ENCODE peak calls at places on chromosome 10, in four cellular contexts. One of them, this sample, is unnamed.

GRCh38 chr10:108817572-108817971 is 1105.7 kb downstream of the XPNPEP1 start:
- DNase-seq in hippocampal formation: no peak
- DNase-seq in NCI-H1092 treated with DMSO at 0.1 percent for 48 hours: no peak
- DNase-seq in cardiac fibroblast: no peak
- DNase-seq in this sample: no peak

GRCh38 chr10:29668628-29669027 is 33.9 kb upstream of the SVIL start:
- DNase-seq in hippocampal formation: no peak
- DNase-seq in NCI-H1092 treated with DMSO at 0.1 percent for 48 hours: no peak
- DNase-seq in cardiac fibroblast: no peak
- DNase-seq in this sample: no peak

GRCh38 chr10:20694296-20694695 is 202.8 kb downstream of the NEBL start:
- DNase-seq in hippocampal formation: no peak
- DNase-seq in NCI-H1092 treated with DMSO at 0.1 percent for 48 hours: no peak
- DNase-seq in cardiac fibroblast: no peak
- DNase-seq in this sample: no peak

GRCh38 chr10:80409121-80409520 is 770 bp downstream of the PRXL2A start:
- DNase-seq in hippocampal formation: no peak
- DNase-seq in NCI-H1092 treated with DMSO at 0.1 percent for 48 hours: no peak
- DNase-seq in cardiac fibroblast: no peak
- DNase-seq in this sample: no peak

GRCh38 chr10:79093658-79094411 is 25.1 kb downstream of the ZMIZ1 start:
- DNase-seq in hippocampal formation: peak
- DNase-seq in NCI-H1092 treated with DMSO at 0.1 percent for 48 hours: no peak
- DNase-seq in cardiac fibroblast: peak
- DNase-seq in this sample: no peak

GRCh38 chr10:7196284-7196683 is 214.6 kb downstream of the SFMBT2 start:
- DNase-seq in hippocampal formation: no peak
- DNase-seq in NCI-H1092 treated with DMSO at 0.1 percent for 48 hours: no peak
- DNase-seq in cardiac fibroblast: no peak
- DNase-seq in this sample: no peak

GRCh38 chr10:72344932-72345331 is 9.8 kb downstream of the DNAJB12 start:
- DNase-seq in hippocampal formation: no peak
- DNase-seq in NCI-H1092 treated with DMSO at 0.1 percent for 48 hours: no peak
- DNase-seq in cardiac fibroblast: no peak
- DNase-seq in this sample: no peak

GRCh38 chr10:10432306-10433035 is 585.2 kb upstream of the CELF2 start:
- DNase-seq in hippocampal formation: peak
- DNase-seq in NCI-H1092 treated with DMSO at 0.1 percent for 48 hours: no peak
- DNase-seq in cardiac fibroblast: no peak
- DNase-seq in this sample: peak

GRCh38 chr10:8473205-8473604 is 418.7 kb downstream of the GATA3 start:
- DNase-seq in hippocampal formation: no peak
- DNase-seq in NCI-H1092 treated with DMSO at 0.1 percent for 48 hours: no peak
- DNase-seq in cardiac fibroblast: peak
- DNase-seq in this sample: no peak

GRCh38 chr10:9825491-9826018 is 1192.1 kb upstream of the CELF2 start:
- DNase-seq in hippocampal formation: no peak
- DNase-seq in NCI-H1092 treated with DMSO at 0.1 percent for 48 hours: no peak
- DNase-seq in cardiac fibroblast: peak
- DNase-seq in this sample: no peak

GRCh38 chr10:10923029-10923668 is 94.5 kb upstream of the CELF2 start:
- DNase-seq in hippocampal formation: no peak
- DNase-seq in NCI-H1092 treated with DMSO at 0.1 percent for 48 hours: no peak
- DNase-seq in cardiac fibroblast: no peak
- DNase-seq in this sample: no peak

GRCh38 chr10:80474920-80475319 is 20.8 kb downstream of the TSPAN14 start:
- DNase-seq in hippocampal formation: no peak
- DNase-seq in NCI-H1092 treated with DMSO at 0.1 percent for 48 hours: no peak
- DNase-seq in cardiac fibroblast: no peak
- DNase-seq in this sample: no peak

GRCh38 chr10:43055217-43055616 is 21.7 kb upstream of the RET start:
- DNase-seq in hippocampal formation: no peak
- DNase-seq in NCI-H1092 treated with DMSO at 0.1 percent for 48 hours: no peak
- DNase-seq in cardiac fibroblast: no peak
- DNase-seq in this sample: no peak

GRCh38 chr10:44968887-44969400 is 9.3 kb downstream of the RASSF4 start:
- DNase-seq in hippocampal formation: no peak
- DNase-seq in NCI-H1092 treated with DMSO at 0.1 percent for 48 hours: no peak
- DNase-seq in cardiac fibroblast: no peak
- DNase-seq in this sample: no peak

GRCh38 chr10:34815174-34816066 is at the start of gene PARD3:
- DNase-seq in hippocampal formation: no peak
- DNase-seq in NCI-H1092 treated with DMSO at 0.1 percent for 48 hours: peak
- DNase-seq in cardiac fibroblast: peak
- DNase-seq in this sample: no peak

GRCh38 chr10:811379-811778 is 120.1 kb downstream of the LARP4B start:
- DNase-seq in hippocampal formation: no peak
- DNase-seq in NCI-H1092 treated with DMSO at 0.1 percent for 48 hours: no peak
- DNase-seq in cardiac fibroblast: no peak
- DNase-seq in this sample: no peak

GRCh38 chr10:26556756-26557640 is 118.9 kb downstream of the APBB1IP start:
- DNase-seq in hippocampal formation: peak
- DNase-seq in NCI-H1092 treated with DMSO at 0.1 percent for 48 hours: peak
- DNase-seq in cardiac fibroblast: peak
- DNase-seq in this sample: no peak

GRCh38 chr10:7689591-7689990 is 13.5 kb upstream of the ITIH2 start:
- DNase-seq in hippocampal formation: no peak
- DNase-seq in NCI-H1092 treated with DMSO at 0.1 percent for 48 hours: no peak
- DNase-seq in cardiac fibroblast: no peak
- DNase-seq in this sample: no peak

GRCh38 chr10:80530251-80530650 is 7.5 kb upstream of the SH2D4B start:
- DNase-seq in hippocampal formation: no peak
- DNase-seq in NCI-H1092 treated with DMSO at 0.1 percent for 48 hours: no peak
- DNase-seq in cardiac fibroblast: peak
- DNase-seq in this sample: no peak

GRCh38 chr10:114403545-114404161 is 649 bp downstream of the AFAP1L2 start:
- DNase-seq in hippocampal formation: no peak
- DNase-seq in NCI-H1092 treated with DMSO at 0.1 percent for 48 hours: no peak
- DNase-seq in cardiac fibroblast: no peak
- DNase-seq in this sample: no peak

GRCh38 chr10:42454313-42454712 is 184.1 kb downstream of the ZNF33B start:
- DNase-seq in hippocampal formation: no peak
- DNase-seq in NCI-H1092 treated with DMSO at 0.1 percent for 48 hours: no peak
- DNase-seq in cardiac fibroblast: no peak
- DNase-seq in this sample: no peak

GRCh38 chr10:7707102-7707501 is 4.0 kb downstream of the ITIH2 start:
- DNase-seq in hippocampal formation: no peak
- DNase-seq in NCI-H1092 treated with DMSO at 0.1 percent for 48 hours: no peak
- DNase-seq in cardiac fibroblast: no peak
- DNase-seq in this sample: no peak

GRCh38 chr10:15791816-15792524 is 68.3 kb downstream of the MINDY3 start:
- DNase-seq in hippocampal formation: no peak
- DNase-seq in NCI-H1092 treated with DMSO at 0.1 percent for 48 hours: no peak
- DNase-seq in cardiac fibroblast: peak
- DNase-seq in this sample: no peak

GRCh38 chr10:84540617-84541288 is 212.4 kb downstream of the CCSER2 start:
- DNase-seq in hippocampal formation: no peak
- DNase-seq in NCI-H1092 treated with DMSO at 0.1 percent for 48 hours: peak
- DNase-seq in cardiac fibroblast: peak
- DNase-seq in this sample: peak

GRCh38 chr10:28291881-28292297 is 11.0 kb downstream of the MPP7 start:
- DNase-seq in hippocampal formation: no peak
- DNase-seq in NCI-H1092 treated with DMSO at 0.1 percent for 48 hours: no peak
- DNase-seq in cardiac fibroblast: peak
- DNase-seq in this sample: no peak

GRCh38 chr10:78972160-78972946 is 96.4 kb upstream of the ZMIZ1 start:
- DNase-seq in hippocampal formation: peak
- DNase-seq in NCI-H1092 treated with DMSO at 0.1 percent for 48 hours: no peak
- DNase-seq in cardiac fibroblast: peak
- DNase-seq in this sample: peak

GRCh38 chr10:22605168-22605567 is 109.2 kb downstream of the PIP4K2A start:
- DNase-seq in hippocampal formation: peak
- DNase-seq in NCI-H1092 treated with DMSO at 0.1 percent for 48 hours: no peak
- DNase-seq in cardiac fibroblast: peak
- DNase-seq in this sample: no peak

GRCh38 chr10:132632851-132633684 is 95.5 kb downstream of the INPP5A start:
- DNase-seq in hippocampal formation: no peak
- DNase-seq in NCI-H1092 treated with DMSO at 0.1 percent for 48 hours: no peak
- DNase-seq in cardiac fibroblast: peak
- DNase-seq in this sample: peak